ENCODE peak calls at places on chromosome 3, in seven cellular contexts. A is stimulated activated CD4-positive, alpha-beta T cell treated with anti-CD3 and anti-CD28 coated beads, TNF-alpha, amount 100 ng/mL, for 4 hours; Y is activated gamma-delta T cell treated with Interleukin-2 at 50 U/mL for 16 hours; I is GF-D8; Q is hypothalamus; R is AG04450; Z is sciatic nerve. T is an unnamed sample.

GRCh38 chr3:109478614-109479013 is 141.3 kb upstream of the DPPA4 start:
- DNase-seq in A (no peak), Y (no peak), I (no peak), Q (no peak), R (no peak), Z (no peak), T (no peak)

GRCh38 chr3:140206196-140207040 is 271.4 kb downstream of the CLSTN2 start:
- DNase-seq in A (no peak), Y (no peak), I (no peak), Q (no peak), R (no peak), Z (no peak), T (no peak)

GRCh38 chr3:124034016-124034808 is 42.3 kb upstream of the ROPN1 start:
- DNase-seq in A (no peak), Y (no peak), I (no peak), Q (peak; percentile 21), R (no peak), Z (no peak), T (no peak)

GRCh38 chr3:184031187-184031792 is at the start of gene HTR3D:
- DNase-seq in A (no peak), Y (no peak), I (no peak), Q (no peak), R (no peak), Z (no peak), T (no peak)

GRCh38 chr3:189772584-189772983 is 141.4 kb downstream of the TP63 start:
- DNase-seq in A (no peak), Y (no peak), I (no peak), Q (no peak), R (no peak), Z (no peak), T (no peak)

GRCh38 chr3:116517308-116517707 is 72.0 kb upstream of the LSAMP start:
- DNase-seq in A (no peak), Y (no peak), I (no peak), Q (no peak), R (no peak), Z (no peak), T (no peak)

GRCh38 chr3:10723991-10724390 is 92.0 kb upstream of the SLC6A11 start:
- DNase-seq in A (no peak), Y (no peak), I (no peak), Q (no peak), R (no peak), Z (no peak), T (no peak)

GRCh38 chr3:46999516-47000197 is 20.2 kb downstream of the NBEAL2 start:
- DNase-seq in A (no peak), Y (no peak), I (no peak), Q (no peak), R (no peak), Z (no peak), T (no peak)

GRCh38 chr3:30668051-30668609 is 61.7 kb downstream of the TGFBR2 start:
- DNase-seq in A (no peak), Y (no peak), I (no peak), Q (no peak), R (no peak), Z (no peak), T (no peak)

GRCh38 chr3:9135930-9136525 is 113.4 kb downstream of the SRGAP3 start:
- DNase-seq in A (no peak), Y (no peak), I (no peak), Q (peak; percentile 52), R (no peak), Z (no peak), T (no peak)